ENCODE peak calls at places on chromosomes 2 and 18, in four cellular contexts. H is SK-N-SH, X is K562, I is HepG2. F is an unnamed sample.

GRCh38 chr2:214713080-214713830 is 96.2 kb downstream of the BARD1 start:
- DNase-seq in H (no peak), I (no peak), X (no peak), F (no peak)

GRCh38 chr2:126359494-126359893 is 296.5 kb upstream of the GYPC start:
- DNase-seq in X (no peak), H (no peak), I (no peak), F (peak)

GRCh38 chr2:31132786-31133185 is 5.5 kb downstream of the GALNT14 start:
- DNase-seq in X (no peak), H (no peak), I (no peak), F (no peak)

GRCh38 chr18:57929922-57930321 is 114.1 kb upstream of the NEDD4L start:
- DNase-seq in H (no peak), X (no peak), I (no peak), F (no peak)

GRCh38 chr2:240818543-240819403 is 1.2 kb downstream of the KIF1A start:
- DNase-seq in I (no peak), X (no peak), H (peak), F (no peak)

GRCh38 chr2:181876614-181877063 is 14.9 kb upstream of the ITPRID2 start:
- DNase-seq in X (no peak), I (no peak), H (no peak), F (no peak)

GRCh38 chr2:196925768-196926561 is 542 bp downstream of the PGAP1 start:
- DNase-seq in I (peak), X (peak), H (peak), F (peak)

GRCh38 chr2:17972991-17973390 is 94.5 kb downstream of the KCNS3 start:
- DNase-seq in I (no peak), X (no peak), H (no peak), F (no peak)

GRCh38 chr2:67503066-67503795 is 106.1 kb downstream of the ETAA1 start:
- DNase-seq in I (no peak), H (no peak), X (no peak), F (no peak)

GRCh38 chr2:174473796-174474195 is 13.0 kb downstream of the GPR155 start:
- DNase-seq in X (no peak), I (no peak), H (no peak), F (no peak)

GRCh38 chr2:60552096-60552850 is 1.2 kb downstream of the BCL11A start:
- DNase-seq in X (no peak), H (peak), I (no peak), F (no peak)

GRCh38 chr2:67346718-67347407 is 50.3 kb upstream of the ETAA1 start:
- DNase-seq in X (no peak), I (no peak), H (no peak), F (no peak)

GRCh38 chr2:221463235-221463896 is 108.7 kb downstream of the EPHA4 start:
- DNase-seq in X (no peak), I (no peak), H (no peak), F (no peak)

GRCh38 chr2:222915092-222915957 is 54.5 kb downstream of the ACSL3 start:
- DNase-seq in X (no peak), H (no peak), I (no peak), F (no peak)

GRCh38 chr2:50492452-50492851 is 539.5 kb downstream of the NRXN1 start:
- DNase-seq in H (peak), I (peak), X (peak), F (peak)

GRCh38 chr18:33123852-33124251 is 316.7 kb downstream of the CCDC178 start:
- DNase-seq in H (no peak), I (no peak), X (no peak), F (peak)

GRCh38 chr2:18117592-18117991 is 239.1 kb downstream of the KCNS3 start:
- DNase-seq in I (peak), H (peak), X (no peak), F (peak)

GRCh38 chr2:42167458-42167857 is 1.7 kb upstream of the EML4 start:
- DNase-seq in X (no peak), H (no peak), I (no peak), F (no peak)

GRCh38 chr2:74107071-74107470 is 40.6 kb downstream of the BOLA3 start:
- DNase-seq in H (no peak), I (no peak), X (no peak), F (no peak)

GRCh38 chr2:74111380-74111779 is 36.3 kb downstream of the BOLA3 start:
- DNase-seq in H (no peak), X (no peak), I (no peak), F (no peak)

GRCh38 chr2:74110537-74110936 is 37.2 kb downstream of the BOLA3 start:
- DNase-seq in X (no peak), I (no peak), H (no peak), F (no peak)

GRCh38 chr2:74105413-74105812 is 42.3 kb downstream of the BOLA3 start:
- DNase-seq in X (no peak), H (no peak), I (no peak), F (no peak)

GRCh38 chr2:74109551-74109950 is 38.2 kb downstream of the BOLA3 start:
- DNase-seq in H (no peak), X (no peak), I (no peak), F (no peak)
- TF ChIP-seq FOXM1 in H (no peak), X (no peak), I (no peak), F (no peak)

DNA sequence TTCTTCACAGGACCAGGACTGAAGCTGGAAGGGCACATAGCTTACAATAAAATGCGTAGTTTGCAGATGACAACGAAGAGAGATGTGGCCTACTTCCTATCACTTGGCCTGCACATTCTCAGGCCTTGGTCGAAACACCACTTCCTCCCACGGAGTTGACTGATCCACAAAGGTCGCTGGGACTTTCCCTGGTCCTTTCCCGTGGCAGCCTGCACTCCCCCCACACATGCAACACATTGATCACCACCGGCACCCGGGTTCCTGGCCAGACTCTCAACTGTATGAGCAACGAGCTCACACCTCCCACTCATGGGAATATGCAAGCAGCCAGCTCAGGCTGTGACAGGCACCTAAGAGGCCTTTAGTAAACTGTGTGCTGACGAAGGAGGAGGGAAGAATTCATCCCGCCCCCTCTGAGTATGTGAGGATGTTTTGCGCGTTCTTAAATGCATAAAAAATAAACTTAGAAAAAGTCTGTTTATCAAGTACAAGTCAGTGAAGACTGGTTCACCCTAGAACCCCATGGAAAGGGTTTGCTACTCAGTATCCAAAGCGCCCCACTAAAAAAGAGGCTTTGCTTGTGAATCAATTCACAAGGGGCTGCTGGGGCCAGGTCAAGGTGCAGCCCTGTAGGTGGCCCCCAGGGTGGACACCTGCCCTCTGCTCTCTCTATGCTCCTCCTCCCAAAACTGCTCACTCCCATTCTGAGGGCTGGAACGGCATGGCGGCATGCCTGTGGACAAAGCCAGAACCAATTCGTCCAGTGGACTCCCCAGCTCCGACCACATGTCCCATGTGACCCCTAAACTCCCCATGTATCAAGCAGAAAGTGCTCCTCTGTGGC is 154.3 kb downstream of the EIPR1 start:
- DNase-seq in X (no peak), I (no peak), H (no peak), F (no peak)
- TF ChIP-seq FOXM1 in X (no peak), I (no peak), H (no peak), F (no peak)

DNA sequence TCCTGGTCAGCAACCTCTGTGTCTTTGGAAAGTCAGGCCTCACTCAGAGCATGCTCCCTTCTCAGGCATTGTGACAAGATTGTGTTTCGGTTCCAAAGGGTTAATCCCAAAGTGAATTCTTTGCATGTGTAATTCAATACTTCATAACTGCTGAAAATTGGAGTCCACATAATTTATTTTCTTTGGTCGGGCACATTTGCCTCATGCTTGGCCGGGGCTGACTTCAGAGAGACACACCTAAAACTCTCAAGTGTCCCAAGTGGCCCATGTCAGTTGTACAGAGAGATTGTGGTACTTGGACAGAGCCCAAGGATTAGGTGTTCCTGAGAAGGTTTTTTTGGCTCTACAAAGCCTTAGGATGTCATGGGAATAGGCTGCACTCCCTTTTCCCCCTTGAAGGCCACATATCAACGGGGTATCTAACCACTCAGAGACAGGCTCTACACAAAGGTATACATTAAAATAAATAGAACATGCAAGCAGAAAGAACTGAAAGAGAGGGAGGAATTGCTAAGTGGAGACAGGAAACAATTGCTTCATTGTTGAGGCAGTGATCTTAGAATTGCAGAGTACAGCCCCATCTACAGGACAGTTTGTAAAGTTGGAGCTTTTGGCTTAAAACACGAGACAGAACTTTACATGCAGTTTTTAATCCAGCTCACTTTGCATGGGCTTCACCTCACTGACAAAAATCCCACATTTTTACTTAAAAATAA is 1232.3 kb upstream of the ZEB2 start:
- DNase-seq in I (peak), X (peak), H (peak), F (peak)
- TF ChIP-seq FOXM1 in I (no peak), X (no peak), H (no peak), F (no peak)

GRCh38 chr2:115294999-115295398 is 852.6 kb downstream of the DPP10 start:
- DNase-seq in I (no peak), H (no peak), X (no peak), F (no peak)
- TF ChIP-seq FOXM1 in I (no peak), H (no peak), X (no peak), F (no peak)

F was measured in HEK293T.